ENCODE peak calls at places on chromosomes 1 and 21, in ten cellular contexts. S is naive B cell; T is A172; K is hypothalamus; H is sciatic nerve; J is left colon; D is activated naive CD4-positive, alpha-beta T cell; O is T-helper 1 cell; V is brain microvascular endothelial cell; Y is endothelial cell. C is an unnamed sample.

GRCh38 chr1:14970115-14970798 is 183.3 kb upstream of the TMEM51 start:
- DNase-seq in S (no peak), T (peak), K (peak), H (no peak), J (peak), D (no peak), O (no peak), V (peak), Y (no peak), C (no peak)

GRCh38 chr21:16198546-16198945 is 468.8 kb downstream of the USP25 start:
- DNase-seq in S (no peak), T (no peak), K (no peak), H (no peak), J (no peak), D (no peak), O (no peak), V (no peak), Y (no peak), C (no peak)

GRCh38 chr1:33045814-33046213 is 9.1 kb upstream of the AK2 start:
- DNase-seq in S (no peak), T (no peak), K (no peak), H (no peak), J (no peak), D (no peak), O (no peak), V (no peak), Y (no peak), C (no peak)

GRCh38 chr1:36328713-36329112 is 5.3 kb upstream of the EVA1B start:
- DNase-seq in S (no peak), T (no peak), K (no peak), H (no peak), J (peak), D (no peak), O (no peak), V (no peak), Y (no peak), C (no peak)

GRCh38 chr21:39048064-39048463 is 135.2 kb downstream of the PSMG1 start:
- DNase-seq in S (no peak), T (no peak), K (no peak), H (no peak), J (peak), D (no peak), O (no peak), V (peak), Y (peak), C (no peak)

GRCh38 chr1:97340951-97341350 is 579.9 kb downstream of the DPYD start:
- DNase-seq in S (no peak), T (peak), K (no peak), H (no peak), J (no peak), D (no peak), O (no peak), V (peak), Y (no peak), C (no peak)

GRCh38 chr1:224482619-224483018 is 48.0 kb upstream of the WDR26 start:
- DNase-seq in S (no peak), T (no peak), K (no peak), H (no peak), J (peak), D (no peak), O (no peak), V (no peak), Y (no peak), C (no peak)

GRCh38 chr21:34261841-34262832 is 101.7 kb upstream of the KCNE2 start:
- DNase-seq in S (no peak), T (no peak), K (no peak), H (no peak), J (no peak), D (no peak), O (no peak), V (no peak), Y (no peak), C (no peak)

GRCh38 chr1:88983791-88984552 is 8.5 kb downstream of the KYAT3 start:
- DNase-seq in S (peak), T (peak), K (no peak), H (no peak), J (no peak), D (no peak), O (peak), V (peak), Y (no peak), C (peak)

GRCh38 chr1:87918398-87918797 is 589.7 kb downstream of the LMO4 start:
- DNase-seq in S (no peak), T (no peak), K (no peak), H (no peak), J (no peak), D (no peak), O (no peak), V (no peak), Y (no peak), C (no peak)

GRCh38 chr1:21894034-21894881 is 42.9 kb downstream of the HSPG2 start:
- DNase-seq in S (no peak), T (no peak), K (no peak), H (no peak), J (no peak), D (no peak), O (no peak), V (no peak), Y (no peak), C (no peak)

GRCh38 chr1:234564035-234565029 is 45.6 kb downstream of the IRF2BP2 start:
- DNase-seq in S (no peak), T (peak), K (no peak), H (no peak), J (no peak), D (no peak), O (no peak), V (peak), Y (no peak), C (no peak)

GRCh38 chr1:37759451-37759850 is 5.5 kb downstream of the EPHA10 start:
- DNase-seq in S (no peak), T (no peak), K (no peak), H (no peak), J (no peak), D (no peak), O (no peak), V (no peak), Y (no peak), C (no peak)

GRCh38 chr1:72848997-72849396 is 566.7 kb upstream of the NEGR1 start:
- DNase-seq in S (no peak), T (no peak), K (no peak), H (no peak), J (no peak), D (no peak), O (no peak), V (no peak), Y (no peak), C (no peak)

GRCh38 chr1:11979453-11979817 is 809 bp upstream of the MFN2 start:
- DNase-seq in S (no peak), T (no peak), K (no peak), H (peak), J (no peak), D (no peak), O (peak), V (no peak), Y (no peak), C (no peak)

GRCh38 chr21:20404915-20405314 is 593.3 kb upstream of the NCAM2 start:
- DNase-seq in S (no peak), T (no peak), K (no peak), H (no peak), J (no peak), D (no peak), O (no peak), V (no peak), Y (no peak), C (no peak)

GRCh38 chr1:107430540-107431228 is 289.8 kb downstream of the NTNG1 start:
- DNase-seq in S (peak), T (peak), K (no peak), H (no peak), J (peak), D (no peak), O (no peak), V (peak), Y (peak), C (peak)

GRCh38 chr1:150926094-150926741 is at the start of gene SETDB1:
- DNase-seq in S (peak), T (peak), K (peak), H (peak), J (peak), D (peak), O (peak), V (peak), Y (peak), C (peak)

GRCh38 chr1:206953126-206953525 is 6.9 kb upstream of the PIGR start:
- DNase-seq in S (no peak), T (no peak), K (no peak), H (no peak), J (peak), D (no peak), O (no peak), V (no peak), Y (no peak), C (no peak)

GRCh38 chr1:44015206-44015605 is 16.1 kb downstream of the SLC6A9 start:
- DNase-seq in S (no peak), T (no peak), K (no peak), H (no peak), J (no peak), D (no peak), O (no peak), V (no peak), Y (no peak), C (no peak)

GRCh38 chr1:36411674-36412648 is 14.3 kb upstream of the LSM10 start:
- DNase-seq in S (no peak), T (peak), K (no peak), H (no peak), J (no peak), D (no peak), O (peak), V (peak), Y (no peak), C (no peak)

GRCh38 chr1:223730471-223730870 is 18.1 kb downstream of the CAPN2 start:
- DNase-seq in S (no peak), T (no peak), K (no peak), H (no peak), J (no peak), D (no peak), O (no peak), V (no peak), Y (no peak), C (no peak)

GRCh38 chr1:53266038-53266437 is 27.7 kb upstream of the MAGOH start:
- DNase-seq in S (no peak), T (peak), K (no peak), H (no peak), J (no peak), D (no peak), O (no peak), V (no peak), Y (peak), C (no peak)

GRCh38 chr1:8844421-8845063 is 27.1 kb upstream of the RERE start:
- DNase-seq in S (no peak), T (no peak), K (no peak), H (no peak), J (no peak), D (no peak), O (no peak), V (no peak), Y (no peak), C (no peak)

GRCh38 chr21:18411565-18411964 is 8.0 kb upstream of the TMPRSS15 start:
- DNase-seq in S (no peak), T (no peak), K (no peak), H (no peak), J (no peak), D (no peak), O (no peak), V (no peak), Y (no peak), C (no peak)

GRCh38 chr1:185969524-185969991 is 235.4 kb downstream of the HMCN1 start:
- DNase-seq in S (no peak), T (peak), K (no peak), H (no peak), J (no peak), D (no peak), O (no peak), V (no peak), Y (no peak), C (no peak)

GRCh38 chr1:199937161-199937560 is 90.3 kb upstream of the NR5A2 start:
- DNase-seq in S (no peak), T (no peak), K (no peak), H (no peak), J (no peak), D (no peak), O (no peak), V (no peak), Y (no peak), C (no peak)

GRCh38 chr1:176119549-176119948 is 87.5 kb downstream of the COP1 start:
- DNase-seq in S (no peak), T (peak), K (no peak), H (no peak), J (no peak), D (no peak), O (no peak), V (no peak), Y (no peak), C (no peak)

GRCh38 chr1:248872752-248873408 is 14.0 kb upstream of the ZNF692 start:
- DNase-seq in S (peak), T (peak), K (no peak), H (peak), J (peak), D (no peak), O (peak), V (peak), Y (peak), C (peak)

GRCh38 chr1:53733975-53734649 is 4.9 kb downstream of the GLIS1 start:
- DNase-seq in S (no peak), T (peak), K (no peak), H (no peak), J (no peak), D (no peak), O (no peak), V (peak), Y (no peak), C (no peak)

GRCh38 chr1:228140724-228141081 is 624 bp downstream of the GUK1 start:
- DNase-seq in S (no peak), T (no peak), K (no peak), H (no peak), J (no peak), D (no peak), O (no peak), V (no peak), Y (no peak), C (no peak)

GRCh38 chr1:183590225-183591191 is at the start of gene NCF2:
- DNase-seq in S (peak), T (peak), K (no peak), H (no peak), J (peak), D (no peak), O (no peak), V (no peak), Y (no peak), C (peak)

GRCh38 chr1:228020686-228021525 is 14.1 kb downstream of the WNT3A start:
- DNase-seq in S (no peak), T (no peak), K (no peak), H (peak), J (no peak), D (no peak), O (no peak), V (no peak), Y (no peak), C (no peak)

GRCh38 chr1:28582248-28582615 is 9.8 kb upstream of the RAB42 start:
- DNase-seq in S (no peak), T (no peak), K (no peak), H (no peak), J (no peak), D (no peak), O (no peak), V (peak), Y (no peak), C (no peak)

GRCh38 chr1:71587961-71588360 is 507.1 kb upstream of the ZRANB2 start:
- DNase-seq in S (no peak), T (no peak), K (no peak), H (no peak), J (peak), D (no peak), O (no peak), V (no peak), Y (no peak), C (no peak)

GRCh38 chr1:29607236-29607635 is 370.9 kb downstream of the PTPRU start:
- DNase-seq in S (no peak), T (no peak), K (no peak), H (no peak), J (no peak), D (no peak), O (no peak), V (no peak), Y (no peak), C (no peak)

GRCh38 chr21:36606983-36607325 is 92.0 kb upstream of the SIM2 start:
- DNase-seq in S (no peak), T (no peak), K (no peak), H (no peak), J (no peak), D (no peak), O (no peak), V (no peak), Y (no peak), C (no peak)

C was measured in hippocampal formation.